ENCODE peak calls at places on chromosomes 2 and 18, in four cellular contexts. H is stimulated activated CD4-positive, alpha-beta T cell treated with anti-CD3 and anti-CD28 coated beads, Interleukin-1b, Interleukin-23, amount 100 ng/mL, for 48 hours; A is stimulated activated CD8-positive, alpha-beta memory T cell treated with anti-CD3 and anti-CD28 coated beads, Interleukin-4, amount 100 ng/mL, for 1 hour; S is ELF-1. Q is an unnamed sample.

GRCh38 chr2:37471994-37472393 is 127.6 kb downstream of the QPCT start:
- DNase-seq in H (no peak), A (no peak), S (no peak), Q (no peak)

GRCh38 chr2:28509361-28509760 is 13.5 kb downstream of the PLB1 start:
- DNase-seq in S (no peak), A (no peak), H (no peak), Q (no peak)

GRCh38 chr18:23563377-23564043 is 22.8 kb downstream of the NPC1 start:
- DNase-seq in S (no peak), A (no peak), H (no peak), Q (no peak)

GRCh38 chr2:10141736-10142639 is 19.4 kb downstream of the RRM2 start:
- DNase-seq in H (no peak), A (no peak), S (peak; percentile 64), Q (no peak)

GRCh38 chr2:23574919-23575654 is 190.1 kb downstream of the KLHL29 start:
- DNase-seq in A (no peak), H (no peak), S (peak; percentile 62), Q (no peak)

GRCh38 chr2:231923951-231924888 is 2.0 kb downstream of the NPPC start:
- DNase-seq in S (peak; percentile 42), H (no peak), A (no peak), Q (no peak)

GRCh38 chr2:219125225-219125885 is 35.3 kb downstream of the NHEJ1 start:
- DNase-seq in H (peak; percentile 23), S (no peak), A (no peak), Q (peak; percentile 91)

GRCh38 chr2:23555944-23556343 is 171.0 kb downstream of the KLHL29 start:
- DNase-seq in H (no peak), A (no peak), S (no peak), Q (no peak)

GRCh38 chr2:67993329-67993728 is 69.5 kb downstream of the C1D start:
- DNase-seq in A (no peak), S (no peak), H (no peak), Q (peak; percentile 81)

GRCh38 chr18:54192900-54193299 is 31.6 kb downstream of the MBD2 start:
- DNase-seq in H (no peak), A (no peak), S (no peak), Q (no peak)

GRCh38 chr2:207138573-207139297 is 27.0 kb downstream of the KLF7 start:
- DNase-seq in S (no peak), H (no peak), A (no peak), Q (no peak)

GRCh38 chr2:239574054-239574433 is 173.2 kb upstream of the HDAC4 start:
- DNase-seq in S (no peak), A (no peak), H (no peak), Q (no peak)

GRCh38 chr18:46660955-46661749 is 4.1 kb upstream of the LOXHD1 start:
- DNase-seq in H (no peak), A (no peak), S (peak; percentile 53), Q (no peak)

GRCh38 chr2:69466728-69467127 is 29.5 kb upstream of the NFU1 start:
- DNase-seq in S (no peak), A (no peak), H (peak; percentile 10), Q (no peak)

GRCh38 chr2:66698879-66699278 is 264.0 kb downstream of the MEIS1 start:
- DNase-seq in S (no peak), H (no peak), A (no peak), Q (no peak)

GRCh38 chr2:18096836-18097405 is 218.5 kb downstream of the KCNS3 start:
- DNase-seq in H (no peak), S (no peak), A (no peak), Q (no peak)

GRCh38 chr18:46332956-46333355 is 228.8 kb downstream of the HAUS1 start:
- DNase-seq in A (no peak), H (no peak), S (peak; percentile 39), Q (no peak)

GRCh38 chr18:60092073-60092472 is 192.3 kb downstream of the PMAIP1 start:
- DNase-seq in S (no peak), A (no peak), H (no peak), Q (no peak)

GRCh38 chr2:33782395-33783239 is 183.5 kb upstream of the FAM98A start:
- DNase-seq in H (no peak), S (no peak), A (no peak), Q (no peak)

GRCh38 chr2:103773884-103774283 is 1012.1 kb downstream of the TMEM182 start:
- DNase-seq in H (no peak), A (no peak), S (no peak), Q (no peak)

GRCh38 chr18:3952031-3952430 is 502.1 kb downstream of the TGIF1 start:
- DNase-seq in H (no peak), S (no peak), A (no peak), Q (no peak)

GRCh38 chr2:110858135-110858737 is 125.9 kb downstream of the ACOXL start:
- DNase-seq in S (no peak), A (no peak), H (peak; percentile 80), Q (no peak)

GRCh38 chr18:72086421-72086820 is 457.7 kb downstream of the CBLN2 start:
- DNase-seq in S (no peak), H (no peak), A (no peak), Q (no peak)

GRCh38 chr2:210171309-210172218 is at the start of gene KANSL1L:
- DNase-seq in S (peak; percentile 96), A (peak; percentile 96), H (peak; percentile 94), Q (peak; percentile 83)

GRCh38 chr18:59388180-59388579 is 29.1 kb upstream of the LMAN1 start:
- DNase-seq in S (no peak), H (no peak), A (no peak), Q (no peak)

GRCh38 chr2:179461367-179461886 is 196.8 kb upstream of the SESTD1 start:
- DNase-seq in S (no peak), A (no peak), H (no peak), Q (no peak)

GRCh38 chr2:206208900-206209299 is 49.2 kb downstream of the EEF1B2 start:
- DNase-seq in S (no peak), H (no peak), A (no peak), Q (no peak)

GRCh38 chr18:73768043-73768442 is 379.6 kb downstream of the FBXO15 start:
- DNase-seq in S (no peak), A (no peak), H (no peak), Q (no peak)

GRCh38 chr2:95377724-95378123 is 24.8 kb upstream of the FAHD2A start:
- DNase-seq in A (no peak), H (no peak), S (no peak), Q (no peak)

GRCh38 chr2:204195498-204195897 is 258.9 kb downstream of the ICOS start:
- DNase-seq in S (no peak), A (no peak), H (no peak), Q (no peak)

GRCh38 chr2:237535385-237536082 is 30.8 kb upstream of the PRLH start:
- DNase-seq in S (no peak), H (no peak), A (no peak), Q (no peak)

GRCh38 chr18:39380823-39381222 is 1815.2 kb upstream of the CELF4 start:
- DNase-seq in H (no peak), A (no peak), S (no peak), Q (no peak)

GRCh38 chr2:54520687-54521086 is 64.6 kb downstream of the SPTBN1 start:
- DNase-seq in S (no peak), H (no peak), A (no peak), Q (no peak)

GRCh38 chr18:7256959-7257742 is 26.3 kb downstream of the LRRC30 start:
- DNase-seq in H (no peak), S (no peak), A (no peak), Q (no peak)

GRCh38 chr2:183149489-183149888 is 25.2 kb downstream of the NUP35 start:
- DNase-seq in H (no peak), S (no peak), A (no peak), Q (no peak)

GRCh38 chr2:240822280-240822847 is 2.3 kb upstream of the KIF1A start:
- DNase-seq in S (no peak), H (no peak), A (no peak), Q (no peak)

GRCh38 chr2:189153608-189154007 is 26.0 kb downstream of the COL5A2 start:
- DNase-seq in H (no peak), S (no peak), A (no peak), Q (no peak)

GRCh38 chr2:101442667-101443061 is 32.2 kb downstream of the RFX8 start:
- DNase-seq in H (no peak), S (peak; percentile 62), A (no peak), Q (no peak)

GRCh38 chr2:27798948-27799645 is 27.6 kb downstream of the MRPL33 start:
- DNase-seq in H (no peak), A (no peak), S (peak; percentile 90), Q (no peak)

GRCh38 chr18:40553029-40553428 is 1402.0 kb upstream of the PIK3C3 start:
- DNase-seq in A (no peak), S (no peak), H (no peak), Q (no peak)